ENCODE peak calls at places on chromosomes 5 and 9, in five cellular contexts. X, P, Q, B and Z are unnamed samples.

GRCh38 chr5:139275536-139276297 is 17.8 kb upstream of the MATR3 start:
- DNase-seq in B (no peak), X (no peak), Q (no peak), P (no peak), Z (no peak)

GRCh38 chr5:118592234-118592633 is 396.1 kb downstream of the DTWD2 start:
- DNase-seq in X (no peak), B (no peak), Q (no peak), P (no peak), Z (no peak)

GRCh38 chr9:72592501-72593403 is 71.3 kb downstream of the TMC1 start:
- DNase-seq in P (peak), X (peak), Q (no peak), B (peak), Z (peak)

GRCh38 chr9:15142903-15143534 is 164.0 kb downstream of the TTC39B start:
- DNase-seq in Q (no peak), X (no peak), P (peak), B (peak), Z (no peak)

GRCh38 chr9:69355232-69355631 is 30.2 kb downstream of the ENTREP1 start:
- DNase-seq in B (no peak), P (no peak), Q (no peak), X (no peak), Z (no peak)

GRCh38 chr5:150278916-150279315 is 10.7 kb downstream of the CAMK2A start:
- DNase-seq in X (peak), B (peak), Q (no peak), P (no peak), Z (no peak)

GRCh38 chr5:32581010-32581785 is 4.2 kb upstream of the SUB1 start:
- DNase-seq in Q (no peak), P (no peak), B (no peak), X (no peak), Z (no peak)

GRCh38 chr5:37838152-37838932 is 1.5 kb downstream of the GDNF start:
- DNase-seq in Q (no peak), X (no peak), B (peak), P (peak), Z (no peak)

GRCh38 chr5:172412724-172413260 is 41.5 kb downstream of the SH3PXD2B start:
- DNase-seq in X (peak), B (peak), Q (no peak), P (no peak), Z (no peak)

GRCh38 chr9:97958812-97959511 is 21.0 kb upstream of the HEMGN start:
- DNase-seq in Q (no peak), P (no peak), X (no peak), B (peak), Z (no peak)

GRCh38 chr9:113636165-113636564 is 172.6 kb downstream of the RGS3 start:
- DNase-seq in X (no peak), B (no peak), Q (no peak), P (no peak), Z (no peak)